ENCODE peak calls at places on chromosomes 6 and 20, in four cellular contexts. M is NCI-H1092, E is ACHN, P is upper lobe of right lung. L is an unnamed sample.

GRCh38 chr6:41503841-41504525 is 42.2 kb upstream of the FOXP4 start:
- DNase-seq in E (peak; percentile 4), P (no peak), M (no peak), L (no peak)

GRCh38 chr20:3995067-3995748 is 20.1 kb downstream of the RNF24 start:
- DNase-seq in E (peak; percentile 50), P (no peak), M (no peak), L (no peak)

GRCh38 chr6:123812621-123813020 is 9.0 kb downstream of the NKAIN2 start:
- DNase-seq in M (no peak), P (no peak), E (no peak), L (no peak)

GRCh38 chr20:4563534-4563933 is 158.2 kb upstream of the PRND start:
- DNase-seq in M (no peak), P (no peak), E (peak; percentile 64), L (no peak)

GRCh38 chr6:144131248-144131709 is 19.0 kb upstream of the STX11 start:
- DNase-seq in P (no peak), E (peak; percentile 9), M (no peak), L (no peak)

GRCh38 chr6:53461041-53461656 is 83.8 kb downstream of the GCLC start:
- DNase-seq in P (no peak), E (no peak), M (no peak), L (no peak)

GRCh38 chr6:164013480-164014208 is 599.1 kb downstream of the QKI start:
- DNase-seq in M (no peak), P (no peak), E (no peak), L (no peak)

GRCh38 chr6:42403415-42403814 is 48.3 kb downstream of the TRERF1 start:
- DNase-seq in E (no peak), M (no peak), P (no peak), L (no peak)

GRCh38 chr6:43308101-43308989 is at the start of gene CRIP3:
- DNase-seq in E (peak; percentile 50), M (peak; percentile 84), P (no peak), L (peak; percentile 64)

GRCh38 chr20:2917266-2917665 is 44.0 kb downstream of the PTPRA start:
- DNase-seq in E (no peak), P (no peak), M (no peak), L (no peak)

GRCh38 chr6:127808118-127808517 is 92.7 kb downstream of the THEMIS start:
- DNase-seq in M (no peak), P (no peak), E (no peak), L (no peak)

GRCh38 chr20:4401601-4402000 is 320.1 kb upstream of the PRND start:
- DNase-seq in P (no peak), M (no peak), E (no peak), L (no peak)